ENCODE peak calls at places on chromosomes 2 and 18, in nine cellular contexts. G is psoas muscle, W is heart right ventricle, T is cardiac muscle cell, Y is coronary artery, K is colonic mucosa, O is neural crest cell, I is GM13977, F is cardiac fibroblast. Z is an unnamed sample.

GRCh38 chr2:239912171-239912937 is 112.8 kb downstream of the NDUFA10 start:
- DNase-seq in G (no peak), W (no peak), T (no peak), Y (peak), K (no peak), O (no peak), I (no peak), F (no peak), Z (peak)

GRCh38 chr2:65199891-65200290 is 27.7 kb upstream of the ACTR2 start:
- DNase-seq in G (no peak), W (no peak), T (no peak), Y (no peak), K (no peak), O (no peak), I (no peak), F (peak), Z (no peak)

GRCh38 chr2:64952896-64953482 is 36.2 kb upstream of the SLC1A4 start:
- DNase-seq in G (no peak), W (no peak), T (peak), Y (no peak), K (no peak), O (no peak), I (no peak), F (peak), Z (no peak)

GRCh38 chr2:149258531-149258930 is 71.9 kb upstream of the LYPD6 start:
- DNase-seq in G (no peak), W (no peak), T (no peak), Y (no peak), K (peak), O (no peak), I (no peak), F (no peak), Z (no peak)

GRCh38 chr2:206968139-206969086 is 29.1 kb downstream of the CPO start:
- DNase-seq in G (no peak), W (no peak), T (no peak), Y (no peak), K (no peak), O (no peak), I (no peak), F (peak), Z (no peak)

GRCh38 chr2:195820373-195820772 is 163.3 kb downstream of the SLC39A10 start:
- DNase-seq in G (no peak), W (no peak), T (peak), Y (no peak), K (no peak), O (no peak), I (no peak), F (peak), Z (no peak)

GRCh38 chr2:100240386-100240785 is 81.9 kb downstream of the LONRF2 start:
- DNase-seq in G (no peak), W (no peak), T (no peak), Y (peak), K (no peak), O (no peak), I (no peak), F (no peak), Z (peak)

GRCh38 chr2:122267947-122268346 is 512.5 kb downstream of the TSN start:
- DNase-seq in G (no peak), W (no peak), T (no peak), Y (no peak), K (no peak), O (no peak), I (no peak), F (no peak), Z (no peak)

GRCh38 chr18:58997811-58998337 is 133.2 kb downstream of the ZNF532 start:
- DNase-seq in G (no peak), W (peak), T (peak), Y (no peak), K (no peak), O (no peak), I (no peak), F (peak), Z (peak)

GRCh38 chr2:42755161-42755900 is 8.6 kb downstream of the OXER1 start:
- DNase-seq in G (no peak), W (no peak), T (peak), Y (no peak), K (no peak), O (no peak), I (peak), F (peak), Z (no peak)

GRCh38 chr18:22179174-22179573 is 9.8 kb downstream of the GATA6 start:
- DNase-seq in G (no peak), W (no peak), T (peak), Y (no peak), K (no peak), O (no peak), I (no peak), F (peak), Z (no peak)

GRCh38 chr2:9654429-9655100 is 23.8 kb upstream of the YWHAQ start:
- DNase-seq in G (no peak), W (no peak), T (peak), Y (no peak), K (no peak), O (no peak), I (no peak), F (no peak), Z (no peak)

GRCh38 chr2:238167344-238167715 is 8.6 kb downstream of the ERFE start:
- DNase-seq in G (no peak), W (no peak), T (no peak), Y (no peak), K (no peak), O (no peak), I (no peak), F (no peak), Z (peak)

GRCh38 chr18:48910972-48911545 is 39.7 kb downstream of the SMAD7 start:
- DNase-seq in G (no peak), W (no peak), T (no peak), Y (peak), K (peak), O (no peak), I (no peak), F (no peak), Z (no peak)

GRCh38 chr2:195536863-195537262 is 120.2 kb upstream of the SLC39A10 start:
- DNase-seq in G (no peak), W (no peak), T (no peak), Y (no peak), K (no peak), O (no peak), I (no peak), F (no peak), Z (no peak)

GRCh38 chr2:177740718-177741117 is 331.9 kb downstream of the PDE11A start:
- DNase-seq in G (no peak), W (no peak), T (no peak), Y (no peak), K (no peak), O (no peak), I (no peak), F (no peak), Z (no peak)

GRCh38 chr2:224098473-224098872 is 59.4 kb upstream of the SERPINE2 start:
- DNase-seq in G (no peak), W (peak), T (peak), Y (no peak), K (no peak), O (no peak), I (no peak), F (peak), Z (no peak)

GRCh38 chr2:106534471-106534870 is 47.3 kb downstream of the CD8B2 start:
- DNase-seq in G (no peak), W (no peak), T (no peak), Y (no peak), K (no peak), O (no peak), I (no peak), F (no peak), Z (peak)

GRCh38 chr2:22855761-22856184 is 529.2 kb upstream of the KLHL29 start:
- DNase-seq in G (no peak), W (no peak), T (no peak), Y (no peak), K (no peak), O (no peak), I (no peak), F (no peak), Z (no peak)

GRCh38 chr2:65402780-65403528 is 29.4 kb downstream of the SPRED2 start:
- DNase-seq in G (no peak), W (no peak), T (peak), Y (no peak), K (no peak), O (no peak), I (no peak), F (peak), Z (no peak)

GRCh38 chr2:234341332-234341985 is 155.4 kb downstream of the ARL4C start:
- DNase-seq in G (no peak), W (no peak), T (no peak), Y (no peak), K (no peak), O (no peak), I (no peak), F (no peak), Z (no peak)

GRCh38 chr2:217248312-217248935 is 388.6 kb upstream of the TNP1 start:
- DNase-seq in G (peak), W (peak), T (peak), Y (peak), K (peak), O (no peak), I (peak), F (no peak), Z (peak)

GRCh38 chr2:210617732-210618330 is 61.4 kb downstream of the CPS1 start:
- DNase-seq in G (no peak), W (peak), T (peak), Y (no peak), K (peak), O (peak), I (no peak), F (peak), Z (no peak)

GRCh38 chr2:105455488-105455991 is 56.7 kb upstream of the FHL2 start:
- DNase-seq in G (peak), W (no peak), T (peak), Y (no peak), K (peak), O (no peak), I (no peak), F (peak), Z (no peak)

GRCh38 chr2:105450495-105450894 is 51.6 kb upstream of the FHL2 start:
- DNase-seq in G (peak), W (no peak), T (no peak), Y (no peak), K (no peak), O (no peak), I (no peak), F (no peak), Z (no peak)

GRCh38 chr2:105451571-105452140 is 52.8 kb upstream of the FHL2 start:
- DNase-seq in G (no peak), W (no peak), T (no peak), Y (no peak), K (no peak), O (no peak), I (no peak), F (peak), Z (no peak)

GRCh38 chr2:105458076-105458475 is 59.2 kb upstream of the FHL2 start:
- DNase-seq in G (no peak), W (no peak), T (no peak), Y (no peak), K (no peak), O (no peak), I (no peak), F (no peak), Z (no peak)

GRCh38 chr2:105454801-105455485 is 56.1 kb upstream of the FHL2 start:
- DNase-seq in G (no peak), W (no peak), T (peak), Y (no peak), K (peak), O (no peak), I (peak), F (peak), Z (no peak)
- TF ChIP-seq CTCF in G (no peak), W (peak), T (peak), Y (no peak), K (no peak), O (peak), I (peak), F (peak), Z (no peak)

GRCh38 chr2:46001741-46002506 is 295.3 kb upstream of the EPAS1 start:
- DNase-seq in G (no peak), W (no peak), T (peak), Y (no peak), K (no peak), O (no peak), I (no peak), F (no peak), Z (no peak)
- TF ChIP-seq CTCF in G (no peak), W (no peak), T (no peak), Y (no peak), K (no peak), O (no peak), I (no peak), F (no peak), Z (no peak)

GRCh38 chr2:36708119-36708741 is 11.7 kb downstream of the VIT start:
- DNase-seq in G (no peak), W (no peak), T (peak), Y (no peak), K (no peak), O (no peak), I (no peak), F (peak), Z (peak)
- TF ChIP-seq CTCF in G (no peak), W (peak), T (peak), Y (no peak), K (no peak), O (peak), I (no peak), F (peak), Z (no peak)

GRCh38 chr2:191571163-191571769 is 106.7 kb upstream of the NABP1 start:
- DNase-seq in G (no peak), W (no peak), T (peak), Y (no peak), K (no peak), O (no peak), I (no peak), F (peak), Z (no peak)

GRCh38 chr2:191567229-191567628 is 110.7 kb upstream of the NABP1 start:
- DNase-seq in G (no peak), W (no peak), T (no peak), Y (no peak), K (no peak), O (no peak), I (no peak), F (no peak), Z (no peak)

GRCh38 chr2:191566347-191566746 is 111.6 kb upstream of the NABP1 start:
- DNase-seq in G (no peak), W (peak), T (peak), Y (no peak), K (peak), O (peak), I (peak), F (peak), Z (peak)

GRCh38 chr2:191572319-191572718 is 105.6 kb upstream of the NABP1 start:
- DNase-seq in G (no peak), W (no peak), T (no peak), Y (no peak), K (no peak), O (no peak), I (no peak), F (no peak), Z (no peak)

GRCh38 chr2:191569025-191569424 is 108.9 kb upstream of the NABP1 start:
- DNase-seq in G (no peak), W (no peak), T (no peak), Y (no peak), K (no peak), O (no peak), I (no peak), F (no peak), Z (no peak)
- TF ChIP-seq CTCF in G (no peak), W (no peak), T (no peak), Y (no peak), K (no peak), O (no peak), I (no peak), F (no peak), Z (no peak)

DNA sequence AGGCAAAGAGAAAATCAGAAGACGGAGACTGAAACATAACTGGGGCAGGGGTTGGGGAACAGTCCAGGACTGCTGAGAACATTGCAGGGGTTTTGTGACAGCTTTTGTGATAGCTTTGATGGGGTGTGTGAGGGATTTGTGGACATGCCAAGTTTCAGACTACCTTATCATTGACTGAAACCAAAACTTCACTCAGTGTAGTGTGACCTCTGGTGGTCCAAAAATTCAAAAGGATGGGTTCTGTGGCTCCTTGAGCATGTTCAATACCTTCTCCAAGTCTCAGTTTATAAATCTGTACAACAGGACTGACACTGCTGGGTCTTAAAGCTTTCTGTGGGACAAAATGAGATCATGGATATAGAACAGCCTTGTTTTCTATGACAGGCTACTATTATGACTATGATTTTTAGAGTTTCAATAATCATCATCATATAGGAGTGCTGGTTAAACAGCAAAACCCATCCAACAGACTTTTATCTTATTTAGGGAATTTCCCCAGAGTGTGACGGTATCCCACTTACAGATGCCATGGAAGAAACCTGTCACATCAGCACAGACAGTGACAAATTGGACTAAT is 259.2 kb upstream of the SLC14A2 start:
- DNase-seq in G (no peak), W (no peak), T (peak), Y (no peak), K (no peak), O (no peak), I (no peak), F (no peak), Z (no peak)
- TF ChIP-seq CTCF in G (no peak), W (peak), T (no peak), Y (no peak), K (no peak), O (no peak), I (peak), F (no peak), Z (no peak)

GRCh38 chr2:39673018-39673417 is 7.3 kb downstream of the TMEM178A start:
- DNase-seq in G (no peak), W (no peak), T (no peak), Y (no peak), K (no peak), O (no peak), I (no peak), F (no peak), Z (no peak)
- TF ChIP-seq CTCF in G (no peak), W (no peak), T (no peak), Y (no peak), K (no peak), O (no peak), I (no peak), F (no peak), Z (no peak)

GRCh38 chr2:59276033-59276432 is 1034.9 kb upstream of the FANCL start:
- DNase-seq in G (no peak), W (no peak), T (no peak), Y (no peak), K (no peak), O (no peak), I (no peak), F (no peak), Z (no peak)
- TF ChIP-seq CTCF in G (no peak), W (peak), T (no peak), Y (no peak), K (no peak), O (peak), I (peak), F (no peak), Z (no peak)

DNA sequence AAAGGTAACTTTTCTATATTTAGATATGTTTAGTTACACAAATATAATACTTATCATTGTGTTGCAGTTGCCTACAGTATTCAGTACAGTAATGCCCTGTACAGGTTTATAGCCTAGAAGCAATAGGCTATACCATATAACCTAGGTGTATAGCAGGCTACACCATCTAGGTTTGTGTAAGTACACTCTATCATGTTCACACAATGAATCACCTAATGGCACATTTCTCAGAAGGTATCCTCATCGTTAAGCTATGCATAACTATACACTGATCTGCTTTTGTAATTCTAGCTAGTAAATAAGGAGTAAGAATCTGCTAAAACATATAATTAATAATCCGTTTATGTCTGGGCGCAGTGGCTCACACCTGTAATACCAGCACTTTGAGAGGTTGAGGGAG is 102.1 kb downstream of the COMMD1 start:
- DNase-seq in G (no peak), W (no peak), T (no peak), Y (no peak), K (no peak), O (no peak), I (no peak), F (no peak), Z (no peak)
- TF ChIP-seq CTCF in G (no peak), W (no peak), T (no peak), Y (no peak), K (no peak), O (no peak), I (no peak), F (no peak), Z (no peak)

Z was measured in lower leg skin.